ENCODE peak calls at places on chromosomes 13 and 19, in seven cellular contexts. T is pancreas, M is uterus, L is progenitor cell of endocrine pancreas, Q is endothelial cell of umbilical vein, R is adrenal gland, U is foreskin fibroblast. D is an unnamed sample.

GRCh38 chr13:25064396-25064795 is 31.5 kb upstream of the PABPC3 start:
- DNase-seq in T (no peak), M (no peak), L (no peak), Q (no peak), R (no peak), U (no peak), D (no peak)

GRCh38 chr13:109684836-109685602 is 101.4 kb downstream of the IRS2 start:
- DNase-seq in T (peak), M (no peak), L (no peak), Q (no peak), R (no peak), U (no peak), D (no peak)

GRCh38 chr13:113129921-113130750 is 7.5 kb downstream of the F10 start:
- DNase-seq in T (no peak), M (no peak), L (peak), Q (peak), R (no peak), U (no peak), D (peak)

GRCh38 chr13:20348018-20348417 is 115.9 kb upstream of the GJB6 start:
- DNase-seq in T (no peak), M (no peak), L (no peak), Q (no peak), R (no peak), U (no peak), D (no peak)

GRCh38 chr19:19618384-19619051 is at the start of gene PBX4:
- DNase-seq in T (peak), M (peak), L (peak), Q (peak), R (peak), U (peak), D (peak)

GRCh38 chr19:35722461-35722860 is 4.7 kb downstream of the KMT2B start:
- DNase-seq in T (no peak), M (no peak), L (no peak), Q (no peak), R (no peak), U (no peak), D (no peak)

GRCh38 chr13:41052441-41052840 is 8.9 kb upstream of the WBP4 start:
- DNase-seq in T (no peak), M (no peak), L (no peak), Q (no peak), R (no peak), U (no peak), D (no peak)

GRCh38 chr13:37526710-37527446 is 71.7 kb downstream of the POSTN start:
- DNase-seq in T (no peak), M (no peak), L (no peak), Q (no peak), R (no peak), U (peak), D (no peak)

GRCh38 chr19:19115954-19116353 is 22.3 kb downstream of the TMEM161A start:
- DNase-seq in T (no peak), M (no peak), L (no peak), Q (no peak), R (peak), U (peak), D (no peak)

GRCh38 chr13:102097708-102098107 is 304.1 kb downstream of the FGF14 start:
- DNase-seq in T (no peak), M (no peak), L (no peak), Q (no peak), R (no peak), U (no peak), D (no peak)

GRCh38 chr19:29259867-29260281 is 46.9 kb upstream of the UQCRFS1 start:
- DNase-seq in T (no peak), M (no peak), L (no peak), Q (no peak), R (no peak), U (no peak), D (no peak)

GRCh38 chr13:24081388-24081787 is 79.1 kb upstream of the SPATA13 start:
- DNase-seq in T (no peak), M (no peak), L (no peak), Q (no peak), R (peak), U (peak), D (no peak)

GRCh38 chr19:47464619-47465018 is 7.1 kb downstream of the SLC8A2 start:
- DNase-seq in T (no peak), M (no peak), L (no peak), Q (no peak), R (no peak), U (no peak), D (no peak)

GRCh38 chr19:46903458-46903857 is 42.7 kb downstream of the ARHGAP35 start:
- DNase-seq in T (no peak), M (no peak), L (no peak), Q (peak), R (no peak), U (no peak), D (no peak)

GRCh38 chr19:6501740-6502648 is at the start of gene TUBB4A:
- DNase-seq in T (no peak), M (no peak), L (peak), Q (no peak), R (peak), U (no peak), D (no peak)

GRCh38 chr13:60398949-60399589 is 2.0 kb downstream of the TDRD3 start:
- DNase-seq in T (peak), M (no peak), L (no peak), Q (peak), R (peak), U (peak), D (no peak)

GRCh38 chr19:52176574-52176973 is 5.2 kb upstream of the ZNF836 start:
- DNase-seq in T (no peak), M (no peak), L (no peak), Q (no peak), R (no peak), U (no peak), D (no peak)

GRCh38 chr19:52170863-52171320 is 529 bp downstream of the ZNF836 start:
- DNase-seq in T (peak), M (peak), L (peak), Q (peak), R (peak), U (peak), D (no peak)

GRCh38 chr19:52172347-52172746 is 926 bp upstream of the ZNF836 start:
- DNase-seq in T (no peak), M (no peak), L (no peak), Q (no peak), R (no peak), U (no peak), D (no peak)

GRCh38 chr19:52170304-52170703 is 1.1 kb downstream of the ZNF836 start:
- DNase-seq in T (no peak), M (no peak), L (no peak), Q (no peak), R (peak), U (peak), D (no peak)

GRCh38 chr19:52171321-52172169 is at the start of gene ZNF836:
- DNase-seq in T (peak), M (peak), L (peak), Q (peak), R (peak), U (peak), D (peak)
- TF ChIP-seq CTCF in T (no peak), M (no peak), L (no peak), Q (no peak), R (no peak), U (no peak), D (no peak)

GRCh38 chr19:45817725-45818301 is 2.7 kb upstream of the RSPH6A start:
- DNase-seq in T (no peak), M (no peak), L (no peak), Q (no peak), R (peak), U (no peak), D (peak)
- TF ChIP-seq CTCF in T (no peak), M (no peak), L (no peak), Q (no peak), R (no peak), U (no peak), D (no peak)

GRCh38 chr19:58566989-58567388 is 6.1 kb downstream of the MZF1 start:
- DNase-seq in T (no peak), M (no peak), L (no peak), Q (no peak), R (peak), U (no peak), D (no peak)

GRCh38 chr19:58569943-58570670 is 3.0 kb downstream of the MZF1 start:
- DNase-seq in T (peak), M (peak), L (no peak), Q (no peak), R (peak), U (no peak), D (no peak)

GRCh38 chr19:58569191-58569942 is 3.8 kb downstream of the MZF1 start:
- DNase-seq in T (peak), M (peak), L (no peak), Q (no peak), R (peak), U (no peak), D (no peak)

GRCh38 chr19:58570770-58571574 is 2.2 kb downstream of the MZF1 start:
- DNase-seq in T (peak), M (peak), L (no peak), Q (no peak), R (peak), U (no peak), D (no peak)

DNA sequence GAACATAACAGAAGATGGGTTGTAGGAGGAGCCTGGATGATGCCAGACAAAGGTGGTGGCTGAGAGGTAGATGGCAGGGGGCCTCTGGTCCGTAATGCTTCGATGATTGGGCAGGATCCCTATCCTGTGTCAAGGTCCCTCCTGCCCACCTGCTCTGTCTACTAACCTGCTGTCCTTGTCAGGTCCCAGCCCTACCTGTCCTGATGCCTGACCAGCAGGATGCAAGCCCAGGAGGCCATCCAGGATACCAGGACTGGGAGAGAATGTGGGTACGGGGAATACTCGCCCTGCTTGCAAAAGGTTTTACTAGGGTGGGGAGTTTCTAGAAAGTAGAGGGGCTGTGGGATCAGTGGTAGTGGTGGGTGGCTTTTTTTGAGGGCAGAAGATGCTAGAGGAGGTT is 4.4 kb downstream of the MZF1 start:
- DNase-seq in T (peak), M (peak), L (no peak), Q (no peak), R (no peak), U (no peak), D (no peak)
- TF ChIP-seq CTCF in T (no peak), M (no peak), L (no peak), Q (no peak), R (no peak), U (no peak), D (no peak)

GRCh38 chr19:14553042-14553938 is 18.6 kb downstream of the NDUFB7 start:
- DNase-seq in T (no peak), M (no peak), L (no peak), Q (no peak), R (no peak), U (no peak), D (no peak)

GRCh38 chr19:14553939-14554243 is 18.0 kb downstream of the NDUFB7 start:
- DNase-seq in T (no peak), M (no peak), L (no peak), Q (no peak), R (no peak), U (no peak), D (no peak)

GRCh38 chr19:14555918-14556661 is 15.8 kb downstream of the NDUFB7 start:
- DNase-seq in T (no peak), M (no peak), L (no peak), Q (no peak), R (no peak), U (no peak), D (no peak)

GRCh38 chr19:14556662-14557188 is 15.1 kb downstream of the NDUFB7 start:
- DNase-seq in T (peak), M (peak), L (peak), Q (peak), R (peak), U (peak), D (peak)

GRCh38 chr19:14554382-14554812 is 17.5 kb downstream of the NDUFB7 start:
- DNase-seq in T (no peak), M (no peak), L (no peak), Q (no peak), R (peak), U (no peak), D (no peak)
- TF ChIP-seq CTCF in T (no peak), M (no peak), L (no peak), Q (no peak), R (no peak), U (no peak), D (no peak)

GRCh38 chr13:32415019-32415418 is 12.9 kb downstream of the N4BP2L1 start:
- DNase-seq in T (no peak), M (no peak), L (no peak), Q (no peak), R (no peak), U (peak), D (no peak)
- TF ChIP-seq CTCF in T (no peak), M (no peak), L (peak), Q (peak), R (peak), U (peak), D (peak)

DNA sequence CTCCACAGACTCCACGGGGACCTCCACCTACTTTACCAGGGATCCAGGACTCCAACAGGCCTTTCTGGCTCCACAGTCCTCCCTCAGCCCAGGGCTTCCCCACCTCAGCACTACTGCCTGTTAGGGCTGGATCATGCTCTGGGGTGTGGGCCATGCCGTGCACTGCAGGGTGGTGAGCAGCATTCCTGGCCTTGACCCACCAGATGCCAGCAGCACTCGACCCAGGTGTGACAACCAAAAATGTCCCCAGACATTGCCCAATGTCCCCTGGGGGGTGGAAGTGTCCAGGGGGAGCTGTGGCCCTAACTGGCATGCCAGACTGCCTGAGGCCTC is 42.0 kb downstream of the EPS15L1 start:
- DNase-seq in T (no peak), M (no peak), L (no peak), Q (no peak), R (no peak), U (no peak), D (no peak)
- TF ChIP-seq CTCF in T (no peak), M (no peak), L (no peak), Q (no peak), R (no peak), U (no peak), D (no peak)

GRCh38 chr13:73767747-73768315 is 366.4 kb downstream of the KLF12 start:
- DNase-seq in T (no peak), M (no peak), L (no peak), Q (no peak), R (no peak), U (no peak), D (no peak)
- TF ChIP-seq CTCF in T (no peak), M (no peak), L (peak), Q (peak), R (no peak), U (peak), D (peak)

GRCh38 chr13:46303743-46304385 is 83.2 kb downstream of the RUBCNL start:
- DNase-seq in T (no peak), M (no peak), L (no peak), Q (no peak), R (no peak), U (peak), D (no peak)

GRCh38 chr13:46307554-46307953 is 79.5 kb downstream of the RUBCNL start:
- DNase-seq in T (no peak), M (no peak), L (no peak), Q (peak), R (no peak), U (peak), D (no peak)

GRCh38 chr13:46310066-46310465 is 77.0 kb downstream of the RUBCNL start:
- DNase-seq in T (no peak), M (no peak), L (no peak), Q (no peak), R (no peak), U (no peak), D (no peak)

GRCh38 chr13:46304546-46304945 is 82.5 kb downstream of the RUBCNL start:
- DNase-seq in T (no peak), M (no peak), L (no peak), Q (no peak), R (no peak), U (peak), D (no peak)
- TF ChIP-seq CTCF in T (no peak), M (no peak), L (no peak), Q (no peak), R (no peak), U (no peak), D (no peak)

DNA sequence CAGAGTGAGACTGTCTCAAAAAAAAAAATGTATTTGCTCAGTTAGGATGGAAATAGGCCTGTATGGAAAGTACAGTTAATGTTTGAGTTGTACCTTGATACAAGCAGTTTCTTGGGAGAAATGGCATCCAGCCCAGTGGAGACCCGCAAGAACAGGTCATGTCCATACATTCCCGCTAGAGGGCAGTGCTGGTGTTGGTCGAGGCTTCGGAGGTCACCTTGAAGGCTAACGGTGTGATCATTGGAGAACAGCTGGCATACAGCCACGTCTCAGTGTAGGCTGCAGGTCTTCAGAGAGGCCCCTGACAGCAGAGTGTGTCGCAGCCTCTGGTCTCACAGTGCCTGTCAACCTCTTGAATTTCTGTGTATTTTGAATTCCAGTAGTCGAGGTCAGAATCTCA is 7.5 kb downstream of the ZNF610 start:
- DNase-seq in T (peak), M (peak), L (peak), Q (peak), R (peak), U (peak), D (no peak)
- TF ChIP-seq CTCF in T (peak), M (peak), L (peak), Q (peak), R (peak), U (peak), D (peak)

GRCh38 chr19:37963190-37963947 is 56.4 kb downstream of the SIPA1L3 start:
- DNase-seq in T (no peak), M (no peak), L (no peak), Q (peak), R (no peak), U (no peak), D (no peak)
- TF ChIP-seq CTCF in T (no peak), M (no peak), L (no peak), Q (no peak), R (no peak), U (peak), D (no peak)

D was measured in osteocyte.